ENCODE peak calls at places on chromosomes 12 and 14, in six cellular contexts. One of them, this sample, is unnamed.
A peak's percentile ranks its signal among the peaks of the same experiment; 100 is the strongest.

GRCh38 chr12:93344876-93345275 is 32.8 kb upstream of the NUDT4 start:
- DNase-seq in GM03348: no peak
- DNase-seq in ELF-1: no peak
- DNase-seq in myocyte: no peak
- DNase-seq in BJ: no peak
- DNase-seq in stimulated activated CD4-positive, alpha-beta T cell treated with anti-CD3 and anti-CD28 coated beads, Interleukin-12 subunit alpha, Interleukin-12 subunit beta, amount 100 ng/mL, for 4 hours: no peak
- DNase-seq in this sample: no peak

GRCh38 chr12:46914336-46914735 is 88.5 kb upstream of the SLC38A4 start:
- DNase-seq in GM03348: no peak
- DNase-seq in ELF-1: no peak
- DNase-seq in myocyte: no peak
- DNase-seq in BJ: no peak
- DNase-seq in stimulated activated CD4-positive, alpha-beta T cell treated with anti-CD3 and anti-CD28 coated beads, Interleukin-12 subunit alpha, Interleukin-12 subunit beta, amount 100 ng/mL, for 4 hours: no peak
- DNase-seq in this sample: no peak

GRCh38 chr14:24633353-24633752 is 637 bp downstream of the GZMB start:
- DNase-seq in GM03348: no peak
- DNase-seq in ELF-1: no peak
- DNase-seq in myocyte: no peak
- DNase-seq in BJ: no peak
- DNase-seq in stimulated activated CD4-positive, alpha-beta T cell treated with anti-CD3 and anti-CD28 coated beads, Interleukin-12 subunit alpha, Interleukin-12 subunit beta, amount 100 ng/mL, for 4 hours: no peak
- DNase-seq in this sample: no peak

GRCh38 chr12:69908208-69908607 is 83.2 kb downstream of the MYRFL start:
- DNase-seq in GM03348: no peak
- DNase-seq in ELF-1: no peak
- DNase-seq in myocyte: no peak
- DNase-seq in BJ: no peak
- DNase-seq in stimulated activated CD4-positive, alpha-beta T cell treated with anti-CD3 and anti-CD28 coated beads, Interleukin-12 subunit alpha, Interleukin-12 subunit beta, amount 100 ng/mL, for 4 hours: no peak
- DNase-seq in this sample: no peak

GRCh38 chr12:39931231-39931630 is 174.7 kb downstream of the SLC2A13 start:
- DNase-seq in GM03348: no peak
- DNase-seq in ELF-1: no peak
- DNase-seq in myocyte: no peak
- DNase-seq in BJ: no peak
- DNase-seq in stimulated activated CD4-positive, alpha-beta T cell treated with anti-CD3 and anti-CD28 coated beads, Interleukin-12 subunit alpha, Interleukin-12 subunit beta, amount 100 ng/mL, for 4 hours: no peak
- DNase-seq in this sample: no peak

GRCh38 chr12:42698213-42698612 is 108.7 kb upstream of the PRICKLE1 start:
- DNase-seq in GM03348: peak; percentile 24
- DNase-seq in ELF-1: no peak
- DNase-seq in myocyte: no peak
- DNase-seq in BJ: peak; percentile 38
- DNase-seq in stimulated activated CD4-positive, alpha-beta T cell treated with anti-CD3 and anti-CD28 coated beads, Interleukin-12 subunit alpha, Interleukin-12 subunit beta, amount 100 ng/mL, for 4 hours: no peak
- DNase-seq in this sample: peak; percentile 95

GRCh38 chr12:104257913-104258472 is 42.4 kb downstream of the TXNRD1 start:
- DNase-seq in GM03348: no peak
- DNase-seq in ELF-1: no peak
- DNase-seq in myocyte: no peak
- DNase-seq in BJ: no peak
- DNase-seq in stimulated activated CD4-positive, alpha-beta T cell treated with anti-CD3 and anti-CD28 coated beads, Interleukin-12 subunit alpha, Interleukin-12 subunit beta, amount 100 ng/mL, for 4 hours: no peak
- DNase-seq in this sample: no peak

GRCh38 chr12:11500861-11501230 is 105.5 kb upstream of the PRB2 start:
- DNase-seq in GM03348: no peak
- DNase-seq in ELF-1: no peak
- DNase-seq in myocyte: no peak
- DNase-seq in BJ: no peak
- DNase-seq in stimulated activated CD4-positive, alpha-beta T cell treated with anti-CD3 and anti-CD28 coated beads, Interleukin-12 subunit alpha, Interleukin-12 subunit beta, amount 100 ng/mL, for 4 hours: no peak
- DNase-seq in this sample: no peak

GRCh38 chr12:86945685-86946196 is 689.5 kb upstream of the MGAT4C start:
- DNase-seq in GM03348: no peak
- DNase-seq in ELF-1: no peak
- DNase-seq in myocyte: no peak
- DNase-seq in BJ: no peak
- DNase-seq in stimulated activated CD4-positive, alpha-beta T cell treated with anti-CD3 and anti-CD28 coated beads, Interleukin-12 subunit alpha, Interleukin-12 subunit beta, amount 100 ng/mL, for 4 hours: no peak
- DNase-seq in this sample: no peak

GRCh38 chr12:125064492-125064891 is 743 bp upstream of the AACS start:
- DNase-seq in GM03348: no peak
- DNase-seq in ELF-1: peak; percentile 43
- DNase-seq in myocyte: no peak
- DNase-seq in BJ: no peak
- DNase-seq in stimulated activated CD4-positive, alpha-beta T cell treated with anti-CD3 and anti-CD28 coated beads, Interleukin-12 subunit alpha, Interleukin-12 subunit beta, amount 100 ng/mL, for 4 hours: no peak
- DNase-seq in this sample: no peak